ENCODE peak calls at places on chromosome 18, in seven cellular contexts. O is CD4-positive, alpha-beta memory T cell; I is NCI-H2081 treated with DMSO at 0.1 percent for 48 hours; G is Daoy; F is endothelial cell; M is T-helper 9 cell; K is activated naive CD8-positive, alpha-beta T cell treated with anti-CD3 and anti-CD28 coated beads, Interleukin-2, amount 50 U/mL, for 24 hours. B is an unnamed sample.
A peak's percentile ranks its signal among the peaks of the same experiment; 100 is the strongest.

GRCh38 chr18:25102657-25103056 is 249.3 kb downstream of the ZNF521 start:
- DNase-seq in O (no peak), M (no peak), I (no peak), K (no peak), G (no peak), F (no peak), B (no peak)

GRCh38 chr18:72672364-72673151 is 128.4 kb upstream of the CBLN2 start:
- DNase-seq in O (no peak), M (no peak), K (peak; percentile 4), F (peak; percentile 16), I (no peak), G (peak; percentile 22), B (peak; percentile 47)

GRCh38 chr18:29823671-29824070 is 1218.9 kb downstream of the DSC3 start:
- DNase-seq in G (peak; percentile 1), I (no peak), K (no peak), M (no peak), F (no peak), O (no peak), B (no peak)

GRCh38 chr18:59802031-59802430 is 97.8 kb upstream of the PMAIP1 start:
- DNase-seq in I (no peak), F (no peak), G (no peak), M (no peak), O (no peak), K (no peak), B (no peak)

GRCh38 chr18:49225160-49225559 is 235.3 kb downstream of the DYM start:
- DNase-seq in G (no peak), F (no peak), O (no peak), K (no peak), I (no peak), M (no peak), B (peak; percentile 71)

GRCh38 chr18:51266736-51267135 is 69.3 kb upstream of the MEX3C start:
- DNase-seq in K (no peak), I (no peak), O (no peak), F (no peak), G (no peak), M (no peak), B (no peak)

GRCh38 chr18:58953627-58954026 is 89.0 kb downstream of the ZNF532 start:
- DNase-seq in I (no peak), K (no peak), F (no peak), O (no peak), M (no peak), G (peak; percentile 15), B (peak; percentile 34)

GRCh38 chr18:40867452-40867851 is 1087.6 kb upstream of the PIK3C3 start:
- DNase-seq in G (no peak), I (no peak), K (no peak), M (no peak), O (no peak), F (no peak), B (no peak)

GRCh38 chr18:22637787-22638186 is 220.1 kb upstream of the CTAGE1 start:
- DNase-seq in K (no peak), F (no peak), O (no peak), M (no peak), I (no peak), G (peak; percentile 48), B (peak; percentile 22)

GRCh38 chr18:2907459-2908145 is 60.8 kb downstream of the EMILIN2 start:
- DNase-seq in K (no peak), M (no peak), F (no peak), G (no peak), O (peak; percentile 19), I (no peak), B (no peak)

GRCh38 chr18:1370552-1370951 is 465.9 kb downstream of the ADCYAP1 start:
- DNase-seq in K (no peak), O (no peak), F (no peak), M (no peak), I (no peak), G (no peak), B (no peak)

GRCh38 chr18:23238651-23239349 is 103.5 kb downstream of the CABLES1 start:
- DNase-seq in I (no peak), F (no peak), O (no peak), M (no peak), G (peak; percentile 36), K (no peak), B (peak; percentile 54)

GRCh38 chr18:12336251-12336650 is 28.2 kb downstream of the TUBB6 start:
- DNase-seq in F (no peak), O (no peak), I (no peak), M (no peak), K (no peak), G (no peak), B (peak; percentile 35)

GRCh38 chr18:30889582-30890301 is 152.8 kb downstream of the DSC3 start:
- DNase-seq in O (no peak), M (no peak), G (peak; percentile 25), K (no peak), I (no peak), F (peak; percentile 33), B (peak; percentile 58)

GRCh38 chr18:60549338-60549960 is 176.9 kb upstream of the MC4R start:
- DNase-seq in F (peak; percentile 36), G (peak; percentile 27), M (no peak), K (no peak), O (peak; percentile 2), I (peak; percentile 55), B (peak; percentile 71)

GRCh38 chr18:2572144-2572682 is 856 bp downstream of the NDC80 start:
- DNase-seq in I (no peak), F (no peak), O (no peak), G (no peak), M (no peak), K (no peak), B (no peak)

GRCh38 chr18:12819330-12819729 is 64.7 kb downstream of the PTPN2 start:
- DNase-seq in G (no peak), M (no peak), K (no peak), I (no peak), O (no peak), F (no peak), B (no peak)

GRCh38 chr18:21115519-21116411 is 4.2 kb upstream of the ROCK1 start:
- DNase-seq in G (no peak), M (no peak), I (no peak), O (no peak), F (no peak), K (no peak), B (no peak)

GRCh38 chr18:11669271-11669947 is 19.7 kb upstream of the GNAL start:
- DNase-seq in O (no peak), I (no peak), K (no peak), F (no peak), M (no peak), G (no peak), B (no peak)

GRCh38 chr18:49162226-49162848 is 211.6 kb upstream of the SMAD7 start:
- DNase-seq in M (no peak), K (no peak), F (no peak), O (no peak), I (no peak), G (no peak), B (no peak)

GRCh38 chr18:76499596-76500340 is 4.7 kb upstream of the ZNF516 start:
- DNase-seq in O (no peak), K (no peak), F (no peak), G (no peak), I (no peak), M (no peak), B (no peak)

GRCh38 chr18:7585272-7585670 is 18.2 kb downstream of the PTPRM start:
- DNase-seq in G (no peak), M (no peak), K (no peak), F (no peak), O (no peak), I (no peak), B (no peak)

GRCh38 chr18:74249181-74249968 is 42.4 kb downstream of the CYB5A start:
- DNase-seq in K (no peak), F (no peak), M (no peak), I (no peak), O (no peak), G (no peak), B (no peak)

GRCh38 chr18:48138660-48139426 is 208.4 kb upstream of the SMAD2 start:
- DNase-seq in I (no peak), F (no peak), K (no peak), G (no peak), M (no peak), O (no peak), B (no peak)

GRCh38 chr18:30280861-30281470 is 761.6 kb downstream of the DSC3 start:
- DNase-seq in I (no peak), M (no peak), K (no peak), O (no peak), G (peak; percentile 34), F (peak; percentile 61), B (peak; percentile 81)

GRCh38 chr18:22816266-22817176 is 116.6 kb upstream of the RBBP8 start:
- DNase-seq in K (no peak), F (no peak), I (no peak), O (no peak), G (no peak), M (no peak), B (no peak)

GRCh38 chr18:48488388-48488850 is 50.4 kb upstream of the CTIF start:
- DNase-seq in K (no peak), F (no peak), O (no peak), G (peak; percentile 92), I (no peak), M (no peak), B (peak; percentile 97)

GRCh38 chr18:47247036-47247832 is 4.2 kb downstream of the SKOR2 start:
- DNase-seq in K (peak; percentile 25), I (no peak), M (no peak), G (no peak), O (no peak), F (peak; percentile 76), B (no peak)

GRCh38 chr18:48769006-48769646 is 181.6 kb downstream of the SMAD7 start:
- DNase-seq in F (no peak), M (no peak), O (no peak), G (no peak), I (no peak), K (no peak), B (peak; percentile 34)

GRCh38 chr18:5868218-5868904 is 27.0 kb downstream of the TMEM200C start:
- DNase-seq in M (no peak), G (peak; percentile 70), F (peak; percentile 82), O (no peak), K (peak; percentile 36), I (peak; percentile 16), B (peak; percentile 93)

GRCh38 chr18:58805482-58806187 is 59.0 kb upstream of the ZNF532 start:
- DNase-seq in O (no peak), M (no peak), G (peak; percentile 21), F (no peak), K (no peak), I (peak; percentile 75), B (no peak)

GRCh38 chr18:45103319-45104070 is 422.8 kb downstream of the SETBP1 start:
- DNase-seq in O (no peak), G (no peak), K (no peak), F (no peak), I (no peak), M (no peak), B (no peak)

GRCh38 chr18:34224423-34225217 is at the start of gene NOL4:
- DNase-seq in G (peak; percentile 86), M (no peak), K (no peak), I (peak; percentile 95), O (no peak), F (peak; percentile 76), B (peak; percentile 93)

GRCh38 chr18:5295231-5295920 is at the start of gene ZBTB14:
- DNase-seq in K (peak; percentile 63), I (no peak), F (peak; percentile 71), G (peak; percentile 45), O (peak; percentile 77), M (peak; percentile 60), B (peak; percentile 89)

GRCh38 chr18:68316636-68317035 is 398.3 kb downstream of the TMX3 start:
- DNase-seq in O (no peak), I (no peak), K (no peak), G (no peak), F (no peak), M (no peak), B (peak; percentile 12)

GRCh38 chr18:72868666-72869661 is 1.2 kb upstream of the NETO1 start:
- DNase-seq in K (no peak), I (no peak), M (no peak), F (peak; percentile 36), O (no peak), G (peak; percentile 26), B (peak; percentile 44)

GRCh38 chr18:74546751-74547530 is 12.6 kb downstream of the CNDP1 start:
- DNase-seq in O (no peak), F (no peak), M (no peak), K (no peak), I (no peak), G (peak; percentile 48), B (peak; percentile 21)

GRCh38 chr18:11950824-11951223 is 30.5 kb upstream of the IMPA2 start:
- DNase-seq in K (no peak), O (no peak), F (no peak), G (no peak), I (no peak), M (no peak), B (no peak)